ENCODE peak calls at places on chromosomes 2 and 18, in seven cellular contexts. B, V, W, S, T, R and A are unnamed samples.

GRCh38 chr2:67880291-67880761 is 182.5 kb downstream of the C1D start:
- DNase-seq in B (no peak), V (peak), W (no peak), S (no peak), T (peak), R (no peak), A (peak)

GRCh38 chr18:3605562-3606443 is 155.8 kb downstream of the TGIF1 start:
- DNase-seq in B (peak), V (peak), W (peak), S (no peak), T (no peak), R (no peak), A (no peak)

GRCh38 chr2:235685024-235685721 is 191.3 kb downstream of the AGAP1 start:
- DNase-seq in B (no peak), V (peak), W (no peak), S (no peak), T (no peak), R (no peak), A (no peak)

GRCh38 chr2:25230128-25230527 is 61.7 kb upstream of the POMC start:
- DNase-seq in B (no peak), V (no peak), W (no peak), S (peak), T (no peak), R (no peak), A (no peak)

GRCh38 chr2:160609346-160609745 is 115.7 kb upstream of the RBMS1 start:
- DNase-seq in B (no peak), V (no peak), W (no peak), S (no peak), T (no peak), R (no peak), A (no peak)

GRCh38 chr2:38797276-38797675 is 19.3 kb downstream of the GEMIN6 start:
- DNase-seq in B (no peak), V (no peak), W (peak), S (no peak), T (no peak), R (peak), A (no peak)

GRCh38 chr2:129253461-129253812 is 726.0 kb upstream of the RAB6C start:
- DNase-seq in B (peak), V (peak), W (peak), S (no peak), T (no peak), R (no peak), A (peak)

GRCh38 chr18:50033004-50033403 is 161.9 kb downstream of the MYO5B start:
- DNase-seq in B (no peak), V (no peak), W (no peak), S (no peak), T (no peak), R (no peak), A (no peak)

GRCh38 chr2:9973691-9974090 is 22.2 kb downstream of the GRHL1 start:
- DNase-seq in B (no peak), V (no peak), W (no peak), S (no peak), T (no peak), R (no peak), A (no peak)

GRCh38 chr18:2715990-2716389 is 60.5 kb downstream of the SMCHD1 start:
- DNase-seq in B (no peak), V (no peak), W (no peak), S (no peak), T (no peak), R (no peak), A (no peak)

GRCh38 chr2:235216901-235217300 is 265.1 kb downstream of the SH3BP4 start:
- DNase-seq in B (no peak), V (peak), W (no peak), S (no peak), T (no peak), R (no peak), A (no peak)

GRCh38 chr2:46770622-46771021 is 145.0 kb downstream of the MCFD2 start:
- DNase-seq in B (no peak), V (peak), W (no peak), S (no peak), T (no peak), R (no peak), A (no peak)

GRCh38 chr2:11872247-11872947 is 126.0 kb downstream of the LPIN1 start:
- DNase-seq in B (no peak), V (peak), W (no peak), S (no peak), T (no peak), R (no peak), A (no peak)

GRCh38 chr2:174341301-174341994 is 6.7 kb downstream of the SP9 start:
- DNase-seq in B (peak), V (peak), W (peak), S (peak), T (peak), R (peak), A (peak)

GRCh38 chr2:169683425-169684134 is 10.6 kb downstream of the CFAP210 start:
- DNase-seq in B (no peak), V (no peak), W (no peak), S (no peak), T (no peak), R (no peak), A (no peak)

GRCh38 chr2:9484533-9484932 is 10.2 kb downstream of the IAH1 start:
- DNase-seq in B (no peak), V (no peak), W (no peak), S (no peak), T (no peak), R (no peak), A (no peak)

GRCh38 chr18:73891572-73892421 is 255.8 kb downstream of the FBXO15 start:
- DNase-seq in B (peak), V (no peak), W (no peak), S (peak), T (no peak), R (no peak), A (no peak)

GRCh38 chr2:232336241-232336736 is 42.3 kb upstream of the ALPP start:
- DNase-seq in B (no peak), V (no peak), W (no peak), S (no peak), T (no peak), R (no peak), A (no peak)

GRCh38 chr18:80176334-80177080 is 67.4 kb downstream of the ADNP2 start:
- DNase-seq in B (no peak), V (no peak), W (no peak), S (no peak), T (no peak), R (no peak), A (no peak)

GRCh38 chr18:10304853-10305252 is 149.6 kb upstream of the APCDD1 start:
- DNase-seq in B (no peak), V (peak), W (no peak), S (no peak), T (no peak), R (no peak), A (peak)

GRCh38 chr2:174981336-174981735 is 23.8 kb downstream of the CHN1 start:
- DNase-seq in B (no peak), V (no peak), W (no peak), S (no peak), T (no peak), R (no peak), A (no peak)

GRCh38 chr2:47561906-47562305 is 158.9 kb downstream of the MSH2 start:
- DNase-seq in B (no peak), V (no peak), W (no peak), S (no peak), T (no peak), R (no peak), A (no peak)

GRCh38 chr2:79831919-79832318 is 319.1 kb downstream of the CTNNA2 start:
- DNase-seq in B (no peak), V (no peak), W (no peak), S (no peak), T (no peak), R (no peak), A (no peak)